ENCODE peak calls at places on chromosomes 13 and 19, in five cellular contexts. M is GM23338, R is heart left ventricle, T is thoracic aorta, F is GM23248. G is an unnamed sample. For H3K4me1, the result is how much of the 10 kb centered on the place peaks cover.

GRCh38 chr13:35514801-35515502 is 38.5 kb upstream of the MAB21L1 start:
- DNase-seq in R (no peak), F (no peak), T (no peak), M (peak), G (no peak)

GRCh38 chr19:17889609-17890214 is 18.0 kb downstream of the SLC5A5 start:
- DNase-seq in R (no peak), T (no peak), F (peak), M (peak), G (no peak)

GRCh38 chr19:50349277-50350057 is 16.0 kb downstream of the NAPSA start:
- DNase-seq in R (no peak), M (peak), F (no peak), T (no peak), G (no peak)

GRCh38 chr13:40179882-40180281 is 486.6 kb downstream of the FOXO1 start:
- DNase-seq in F (no peak), M (no peak), T (no peak), R (no peak), G (no peak)

GRCh38 chr13:44719857-44720671 is 143.9 kb upstream of the TSC22D1 start:
- DNase-seq in T (no peak), M (no peak), F (peak), R (no peak), G (peak)

GRCh38 chr19:4042731-4043082 is 24.0 kb downstream of the ZBTB7A start:
- DNase-seq in R (no peak), M (no peak), F (no peak), T (no peak), G (no peak)

GRCh38 chr13:27797228-27797624 is 4.9 kb downstream of the GSX1 start:
- DNase-seq in M (peak), F (peak), R (no peak), T (no peak), G (no peak)

GRCh38 chr19:10191347-10191746 is 3.4 kb downstream of the DNMT1 start:
- DNase-seq in M (no peak), F (peak), T (no peak), R (no peak), G (peak)

GRCh38 chr13:53010374-53011105 is 18.1 kb upstream of the OLFM4 start:
- DNase-seq in M (no peak), F (no peak), R (no peak), T (no peak), G (no peak)

GRCh38 chr13:25910243-25910642 is 141.6 kb downstream of the SHISA2 start:
- DNase-seq in M (no peak), R (no peak), F (no peak), T (no peak), G (no peak)

GRCh38 chr19:50952890-50953289 is at the start of gene KLK5:
- DNase-seq in M (peak), T (no peak), F (peak), R (no peak), G (no peak)

GRCh38 chr19:28514166-28514565 is 698.8 kb downstream of the UQCRFS1 start:
- DNase-seq in T (no peak), M (no peak), F (no peak), R (no peak), G (no peak)

GRCh38 chr19:48735031-48735615 is 5.3 kb downstream of the RASIP1 start:
- DNase-seq in M (peak), R (no peak), F (peak), T (no peak), G (no peak)

GRCh38 chr13:46100191-46100877 is 4.5 kb downstream of the CPB2 start:
- DNase-seq in T (no peak), M (no peak), F (peak), R (no peak), G (no peak)

GRCh38 chr13:55029280-55029679 is 2000.7 kb downstream of the OLFM4 start:
- DNase-seq in F (no peak), T (no peak), M (no peak), R (no peak), G (no peak)

GRCh38 chr13:92833071-92833470 is 393.5 kb upstream of the GPC6 start:
- DNase-seq in R (no peak), T (no peak), M (no peak), F (no peak), G (no peak)

GRCh38 chr19:18377026-18377425 is 8.9 kb upstream of the GDF15 start:
- DNase-seq in T (no peak), M (no peak), F (no peak), R (no peak), G (no peak)

GRCh38 chr13:64074989-64075474 is 2659.4 kb upstream of the PCDH20 start:
- DNase-seq in R (no peak), T (no peak), F (no peak), M (no peak), G (no peak)

GRCh38 chr19:39307233-39307821 is 11.1 kb downstream of the IFNL1 start:
- DNase-seq in F (peak), R (peak), M (peak), T (no peak), G (no peak)

GRCh38 chr13:102440259-102440936 is 38.5 kb upstream of the FGF14 start:
- DNase-seq in F (no peak), R (no peak), T (no peak), M (no peak), G (no peak)

GRCh38 chr19:3683866-3684816 is 16.1 kb downstream of the PIP5K1C start:
- DNase-seq in F (no peak), T (no peak), M (no peak), R (no peak), G (no peak)

GRCh38 chr13:98921786-98922185 is 56.1 kb downstream of the DOCK9 start:
- DNase-seq in M (no peak), F (no peak), T (no peak), R (no peak), G (no peak)

GRCh38 chr13:42001580-42001979 is 40.7 kb upstream of the VWA8 start:
- DNase-seq in T (no peak), F (peak), R (no peak), M (peak), G (no peak)

GRCh38 chr13:109348514-109349340 is 437.7 kb downstream of the IRS2 start:
- DNase-seq in F (peak), R (no peak), M (no peak), T (no peak), G (no peak)

DNA sequence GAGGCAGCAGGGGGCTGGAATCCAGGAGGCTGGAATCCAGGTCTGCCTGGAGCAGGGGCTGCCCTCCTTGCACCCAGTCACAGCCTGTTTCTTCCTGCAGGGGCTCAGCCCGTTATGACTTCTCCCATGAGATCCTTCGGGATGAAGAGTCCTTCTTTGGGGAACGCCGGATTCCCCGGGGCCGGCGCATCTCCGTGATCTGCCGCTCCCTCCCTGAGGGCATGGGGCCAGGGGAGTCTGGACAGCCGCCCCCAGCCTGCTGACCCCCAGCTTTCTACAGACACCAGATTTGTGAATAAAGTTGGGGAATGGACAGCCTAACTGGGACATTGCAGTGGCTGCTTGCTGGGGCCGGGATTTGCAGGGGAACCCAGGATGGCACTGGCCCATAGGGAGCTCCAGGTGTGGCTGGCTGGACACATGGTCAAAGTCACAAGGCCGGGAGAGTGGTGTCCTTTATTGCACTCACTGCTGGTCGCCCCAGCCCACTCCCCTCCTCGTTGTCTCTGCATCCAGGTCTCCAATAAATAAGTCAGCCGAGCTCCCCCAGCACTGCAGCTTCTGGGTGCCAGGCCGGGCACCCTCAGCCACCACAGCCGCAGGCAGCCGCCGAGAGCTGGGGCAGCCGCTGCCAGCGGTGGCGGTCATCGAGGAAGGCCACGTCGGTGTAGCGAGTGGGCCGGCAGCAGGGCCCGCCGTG is 872 bp downstream of the PSPN start:
- DNase-seq in T (no peak), M (no peak), F (no peak), R (no peak), G (no peak)
- H3K4me1 ChIP-seq in T (under half), M (under half), F (under half), R (under half), G (half or more)

GRCh38 chr13:100388923-100389322 is 199.7 kb downstream of the GGACT start:
- DNase-seq in T (no peak), F (no peak), R (no peak), M (no peak), G (no peak)

GRCh38 chr13:100387416-100387815 is 201.2 kb downstream of the GGACT start:
- DNase-seq in M (no peak), T (no peak), F (no peak), R (no peak), G (no peak)

GRCh38 chr13:100394005-100394695 is 194.4 kb downstream of the GGACT start:
- DNase-seq in R (no peak), M (no peak), T (no peak), F (peak), G (no peak)

GRCh38 chr13:100392709-100393630 is 195.6 kb downstream of the GGACT start:
- DNase-seq in R (peak), T (peak), M (peak), F (peak), G (peak)

DNA sequence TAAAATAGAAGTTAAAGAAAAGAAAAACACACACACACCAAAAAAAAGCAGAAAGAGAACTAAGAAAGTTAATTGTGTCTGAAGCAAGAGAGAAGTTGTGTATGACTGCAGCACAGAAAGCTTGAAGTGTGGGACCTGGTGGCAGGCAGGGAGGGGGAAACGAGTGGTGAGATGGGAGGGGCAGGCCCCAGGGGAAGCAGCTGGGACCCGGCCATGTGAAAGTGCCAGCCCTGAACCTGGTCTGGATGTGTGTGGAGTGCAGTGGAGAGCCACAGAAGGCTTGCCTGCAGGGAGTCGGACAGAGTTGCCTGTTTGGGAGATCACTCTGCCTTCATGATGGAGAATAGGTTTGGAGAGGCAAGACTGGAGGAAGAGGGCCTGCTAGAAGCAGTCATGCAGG is 199.0 kb downstream of the GGACT start:
- DNase-seq in F (no peak), M (no peak), R (no peak), T (no peak), G (no peak)
- H3K4me1 ChIP-seq in F (under half), M (under half), R (under half), T (under half), G (under half)

GRCh38 chr19:15417699-15418098 is 1.1 kb downstream of the AKAP8L start:
- DNase-seq in T (no peak), R (peak), F (peak), M (no peak), G (no peak)
- H3K4me1 ChIP-seq in T (under half), R (half or more), F (under half), M (under half), G (under half)

GRCh38 chr19:54369082-54369691 is 4.5 kb upstream of the LAIR1 start:
- DNase-seq in M (no peak), F (no peak), T (no peak), R (no peak), G (no peak)

GRCh38 chr19:54366811-54367210 is 2.1 kb upstream of the LAIR1 start:
- DNase-seq in M (no peak), T (no peak), R (no peak), F (no peak), G (no peak)

GRCh38 chr19:54364775-54365257 is at the start of gene LAIR1:
- DNase-seq in F (no peak), R (peak), M (no peak), T (no peak), G (no peak)
- H3K4me1 ChIP-seq in F (under half), R (under half), M (under half), T (under half), G (under half)

GRCh38 chr19:44592451-44592890 is 20.9 kb upstream of the IGSF23 start:
- DNase-seq in R (peak), M (no peak), F (no peak), T (no peak), G (no peak)
- H3K4me1 ChIP-seq in R (under half), M (under half), F (under half), T (under half), G (under half)

G was measured in tibial nerve.